ENCODE peak calls at places on chromosomes 4 and X, in five cellular contexts. One of them, this sample, is unnamed.

GRCh38 chr4:40180356-40180755 is 16.5 kb upstream of the RHOH start:
- DNase-seq in upper lobe of left lung: no peak
- DNase-seq in GM18507: no peak
- DNase-seq in H9: no peak
- DNase-seq in effector memory CD4-positive, alpha-beta T cell: no peak
- DNase-seq in this sample: no peak

GRCh38 chr4:108044951-108045686 is 55.4 kb downstream of the HADH start:
- DNase-seq in upper lobe of left lung: no peak
- DNase-seq in GM18507: no peak
- DNase-seq in H9: no peak
- DNase-seq in effector memory CD4-positive, alpha-beta T cell: no peak
- DNase-seq in this sample: no peak

GRCh38 chr4:5365071-5366008 is 314.1 kb downstream of the STK32B start:
- DNase-seq in upper lobe of left lung: no peak
- DNase-seq in GM18507: no peak
- DNase-seq in H9: peak
- DNase-seq in effector memory CD4-positive, alpha-beta T cell: no peak
- DNase-seq in this sample: no peak

GRCh38 chr4:41394362-41394960 is 137.7 kb downstream of the UCHL1 start:
- DNase-seq in upper lobe of left lung: no peak
- DNase-seq in GM18507: no peak
- DNase-seq in H9: no peak
- DNase-seq in effector memory CD4-positive, alpha-beta T cell: no peak
- DNase-seq in this sample: no peak

GRCh38 chr4:100431416-100431815 is 86.4 kb downstream of the EMCN start:
- DNase-seq in upper lobe of left lung: no peak
- DNase-seq in GM18507: no peak
- DNase-seq in H9: no peak
- DNase-seq in effector memory CD4-positive, alpha-beta T cell: no peak
- DNase-seq in this sample: no peak

GRCh38 chr4:106195435-106195950 is 120.5 kb downstream of the TBCK start:
- DNase-seq in upper lobe of left lung: no peak
- DNase-seq in GM18507: no peak
- DNase-seq in H9: no peak
- DNase-seq in effector memory CD4-positive, alpha-beta T cell: no peak
- DNase-seq in this sample: no peak

GRCh38 chrX:21747523-21747922 is 10.4 kb downstream of the SMPX start:
- DNase-seq in upper lobe of left lung: no peak
- DNase-seq in GM18507: no peak
- DNase-seq in H9: no peak
- DNase-seq in effector memory CD4-positive, alpha-beta T cell: no peak
- DNase-seq in this sample: no peak

GRCh38 chrX:155237719-155238118 is 21.5 kb downstream of the VBP1 start:
- DNase-seq in upper lobe of left lung: no peak
- DNase-seq in GM18507: no peak
- DNase-seq in H9: no peak
- DNase-seq in effector memory CD4-positive, alpha-beta T cell: no peak
- DNase-seq in this sample: no peak

GRCh38 chr4:73870260-73870659 is 1.1 kb downstream of the CXCL1 start:
- DNase-seq in upper lobe of left lung: peak
- DNase-seq in GM18507: no peak
- DNase-seq in H9: no peak
- DNase-seq in effector memory CD4-positive, alpha-beta T cell: no peak
- DNase-seq in this sample: no peak

GRCh38 chrX:9122504-9123245 is 88.7 kb upstream of the FAM9B start:
- DNase-seq in upper lobe of left lung: no peak
- DNase-seq in GM18507: no peak
- DNase-seq in H9: no peak
- DNase-seq in effector memory CD4-positive, alpha-beta T cell: no peak
- DNase-seq in this sample: no peak